ENCODE peak calls at places on chromosomes 5 and 9, in ten cellular contexts. One of them, this sample, is unnamed.

GRCh38 chr5:88262116-88262515 is 6.5 kb downstream of the TMEM161B start:
- DNase-seq in amniotic epithelial cell: peak
- DNase-seq in AG08396: peak
- DNase-seq in cardiac fibroblast: peak
- DNase-seq in mesothelial cell of epicardium: no peak
- DNase-seq in left lobe of liver: no peak
- DNase-seq in GM23338: no peak
- DNase-seq in astrocyte: peak
- DNase-seq in neuronal stem cell: no peak
- DNase-seq in astrocyte of the hippocampus: peak
- DNase-seq in this sample: peak

GRCh38 chr5:138610468-138611294 is 35.5 kb upstream of the HSPA9 start:
- DNase-seq in mesothelial cell of epicardium: no peak
- DNase-seq in left lobe of liver: no peak
- DNase-seq in astrocyte: no peak
- DNase-seq in astrocyte of the hippocampus: peak
- DNase-seq in AG08396: peak
- DNase-seq in neuronal stem cell: no peak
- DNase-seq in cardiac fibroblast: peak
- DNase-seq in GM23338: peak
- DNase-seq in amniotic epithelial cell: no peak
- DNase-seq in this sample: no peak

GRCh38 chr5:21573915-21574314 is 1279.2 kb downstream of the CDH12 start:
- DNase-seq in astrocyte of the hippocampus: no peak
- DNase-seq in astrocyte: no peak
- DNase-seq in mesothelial cell of epicardium: no peak
- DNase-seq in AG08396: no peak
- DNase-seq in cardiac fibroblast: no peak
- DNase-seq in amniotic epithelial cell: no peak
- DNase-seq in GM23338: no peak
- DNase-seq in neuronal stem cell: no peak
- DNase-seq in left lobe of liver: no peak
- DNase-seq in this sample: no peak

GRCh38 chr9:77901771-77902170 is 129.8 kb downstream of the GNAQ start:
- DNase-seq in neuronal stem cell: no peak
- DNase-seq in GM23338: peak
- DNase-seq in amniotic epithelial cell: no peak
- DNase-seq in mesothelial cell of epicardium: no peak
- DNase-seq in cardiac fibroblast: no peak
- DNase-seq in astrocyte: no peak
- DNase-seq in AG08396: no peak
- DNase-seq in left lobe of liver: no peak
- DNase-seq in astrocyte of the hippocampus: no peak
- DNase-seq in this sample: no peak

GRCh38 chr9:38042626-38043359 is 26.2 kb downstream of the SHB start:
- DNase-seq in AG08396: no peak
- DNase-seq in left lobe of liver: no peak
- DNase-seq in cardiac fibroblast: no peak
- DNase-seq in GM23338: no peak
- DNase-seq in mesothelial cell of epicardium: no peak
- DNase-seq in amniotic epithelial cell: no peak
- DNase-seq in neuronal stem cell: no peak
- DNase-seq in astrocyte of the hippocampus: no peak
- DNase-seq in astrocyte: no peak
- DNase-seq in this sample: no peak

GRCh38 chr5:150266807-150267408 is 22.7 kb downstream of the CAMK2A start:
- DNase-seq in AG08396: no peak
- DNase-seq in GM23338: peak
- DNase-seq in neuronal stem cell: no peak
- DNase-seq in amniotic epithelial cell: no peak
- DNase-seq in astrocyte of the hippocampus: peak
- DNase-seq in left lobe of liver: peak
- DNase-seq in cardiac fibroblast: no peak
- DNase-seq in astrocyte: no peak
- DNase-seq in mesothelial cell of epicardium: no peak
- DNase-seq in this sample: no peak

GRCh38 chr5:74619308-74619707 is 21.2 kb downstream of the ENC1 start:
- DNase-seq in AG08396: no peak
- DNase-seq in GM23338: no peak
- DNase-seq in astrocyte: no peak
- DNase-seq in amniotic epithelial cell: no peak
- DNase-seq in astrocyte of the hippocampus: no peak
- DNase-seq in neuronal stem cell: no peak
- DNase-seq in cardiac fibroblast: no peak
- DNase-seq in mesothelial cell of epicardium: no peak
- DNase-seq in left lobe of liver: no peak
- DNase-seq in this sample: no peak

GRCh38 chr5:95808686-95809413 is 13.7 kb downstream of the GLRX start:
- DNase-seq in AG08396: no peak
- DNase-seq in GM23338: no peak
- DNase-seq in mesothelial cell of epicardium: no peak
- DNase-seq in cardiac fibroblast: peak
- DNase-seq in astrocyte of the hippocampus: no peak
- DNase-seq in neuronal stem cell: no peak
- DNase-seq in amniotic epithelial cell: no peak
- DNase-seq in astrocyte: no peak
- DNase-seq in left lobe of liver: no peak
- DNase-seq in this sample: no peak

GRCh38 chr5:158431369-158432029 is 572.6 kb upstream of the CLINT1 start:
- DNase-seq in mesothelial cell of epicardium: no peak
- DNase-seq in neuronal stem cell: no peak
- DNase-seq in astrocyte of the hippocampus: no peak
- DNase-seq in GM23338: no peak
- DNase-seq in AG08396: no peak
- DNase-seq in astrocyte: peak
- DNase-seq in left lobe of liver: no peak
- DNase-seq in cardiac fibroblast: peak
- DNase-seq in amniotic epithelial cell: peak
- DNase-seq in this sample: no peak

GRCh38 chr9:114302727-114303126 is 20.2 kb upstream of the ORM1 start:
- DNase-seq in AG08396: peak
- DNase-seq in astrocyte of the hippocampus: no peak
- DNase-seq in GM23338: no peak
- DNase-seq in neuronal stem cell: no peak
- DNase-seq in amniotic epithelial cell: no peak
- DNase-seq in mesothelial cell of epicardium: no peak
- DNase-seq in left lobe of liver: peak
- DNase-seq in astrocyte: no peak
- DNase-seq in cardiac fibroblast: no peak
- DNase-seq in this sample: no peak

GRCh38 chr5:61702784-61703183 is 370.7 kb downstream of the ZSWIM6 start:
- DNase-seq in amniotic epithelial cell: no peak
- DNase-seq in left lobe of liver: no peak
- DNase-seq in neuronal stem cell: no peak
- DNase-seq in astrocyte: peak
- DNase-seq in astrocyte of the hippocampus: no peak
- DNase-seq in mesothelial cell of epicardium: no peak
- DNase-seq in cardiac fibroblast: no peak
- DNase-seq in GM23338: no peak
- DNase-seq in AG08396: no peak
- DNase-seq in this sample: no peak

GRCh38 chr5:5126444-5126843 is 13.7 kb upstream of the ADAMTS16 start:
- DNase-seq in amniotic epithelial cell: peak
- DNase-seq in cardiac fibroblast: no peak
- DNase-seq in astrocyte: no peak
- DNase-seq in neuronal stem cell: no peak
- DNase-seq in GM23338: no peak
- DNase-seq in mesothelial cell of epicardium: no peak
- DNase-seq in astrocyte of the hippocampus: peak
- DNase-seq in AG08396: no peak
- DNase-seq in left lobe of liver: no peak
- DNase-seq in this sample: peak

GRCh38 chr5:163105456-163105855 is 331.9 kb upstream of the CCNG1 start:
- DNase-seq in amniotic epithelial cell: no peak
- DNase-seq in AG08396: no peak
- DNase-seq in GM23338: no peak
- DNase-seq in astrocyte: peak
- DNase-seq in neuronal stem cell: no peak
- DNase-seq in left lobe of liver: no peak
- DNase-seq in astrocyte of the hippocampus: peak
- DNase-seq in cardiac fibroblast: no peak
- DNase-seq in mesothelial cell of epicardium: no peak
- DNase-seq in this sample: no peak

GRCh38 chr5:160793500-160793899 is 58.5 kb downstream of the ATP10B start:
- DNase-seq in astrocyte of the hippocampus: no peak
- DNase-seq in amniotic epithelial cell: no peak
- DNase-seq in neuronal stem cell: no peak
- DNase-seq in AG08396: no peak
- DNase-seq in left lobe of liver: no peak
- DNase-seq in GM23338: no peak
- DNase-seq in cardiac fibroblast: no peak
- DNase-seq in mesothelial cell of epicardium: no peak
- DNase-seq in astrocyte: no peak
- DNase-seq in this sample: no peak

GRCh38 chr9:93086445-93087224 is 9.4 kb upstream of the CARD19 start:
- DNase-seq in left lobe of liver: peak
- DNase-seq in cardiac fibroblast: no peak
- DNase-seq in astrocyte of the hippocampus: no peak
- DNase-seq in GM23338: no peak
- DNase-seq in amniotic epithelial cell: no peak
- DNase-seq in astrocyte: no peak
- DNase-seq in AG08396: no peak
- DNase-seq in mesothelial cell of epicardium: no peak
- DNase-seq in neuronal stem cell: no peak
- DNase-seq in this sample: no peak

GRCh38 chr5:143229896-143230675 is 173.4 kb downstream of the NR3C1 start:
- DNase-seq in neuronal stem cell: no peak
- DNase-seq in astrocyte: no peak
- DNase-seq in astrocyte of the hippocampus: peak
- DNase-seq in GM23338: no peak
- DNase-seq in amniotic epithelial cell: no peak
- DNase-seq in left lobe of liver: peak
- DNase-seq in mesothelial cell of epicardium: no peak
- DNase-seq in cardiac fibroblast: no peak
- DNase-seq in AG08396: no peak
- DNase-seq in this sample: no peak

This sample was measured in NCI-H226.